ENCODE peak calls at places on chromosomes 5 and 9, in five cellular contexts. S is pancreas, B is IMR-90, L is cardiac muscle cell, A is fibroblast of lung. K is an unnamed sample.

GRCh38 chr5:38979535-38979934 is 94.7 kb downstream of the RICTOR start:
- DNase-seq in S (no peak), B (no peak), L (no peak), A (no peak), K (no peak)

GRCh38 chr9:136903041-136903554 is 16.8 kb downstream of the TRAF2 start:
- DNase-seq in S (peak), B (no peak), L (no peak), A (no peak), K (no peak)

GRCh38 chr9:35518212-35518917 is 28.5 kb downstream of the RUSC2 start:
- DNase-seq in S (peak), B (peak), L (peak), A (peak), K (peak)

GRCh38 chr5:170681013-170681433 is 102.5 kb upstream of the GABRP start:
- DNase-seq in S (peak), B (peak), L (peak), A (peak), K (no peak)

GRCh38 chr9:105912868-105913516 is 218.7 kb downstream of the TMEM38B start:
- DNase-seq in S (no peak), B (no peak), L (no peak), A (no peak), K (no peak)

GRCh38 chr5:60883229-60883628 is 39.2 kb upstream of the ELOVL7 start:
- DNase-seq in S (no peak), B (no peak), L (no peak), A (peak), K (no peak)

GRCh38 chr5:147179555-147180147 is 55.2 kb upstream of the STK32A start:
- DNase-seq in S (no peak), B (no peak), L (no peak), A (no peak), K (no peak)

GRCh38 chr5:13316191-13316590 is 628.3 kb downstream of the DNAH5 start:
- DNase-seq in S (no peak), B (no peak), L (peak), A (no peak), K (no peak)

GRCh38 chr9:123607987-123608565 is 252.1 kb downstream of the CRB2 start:
- DNase-seq in S (no peak), B (no peak), L (no peak), A (no peak), K (no peak)

GRCh38 chr9:3585616-3586015 is 59.8 kb upstream of the RFX3 start:
- DNase-seq in S (no peak), B (no peak), L (peak), A (no peak), K (no peak)

GRCh38 chr9:76900884-76901440 is 5.0 kb downstream of the PRUNE2 start:
- DNase-seq in S (no peak), B (no peak), L (no peak), A (no peak), K (no peak)

GRCh38 chr5:167294861-167295685 is 996.4 kb upstream of the WWC1 start:
- DNase-seq in S (no peak), B (peak), L (no peak), A (peak), K (peak)

GRCh38 chr9:79104216-79104615 is 467.5 kb upstream of the TLE4 start:
- DNase-seq in S (no peak), B (no peak), L (no peak), A (no peak), K (peak)

GRCh38 chr9:21395778-21396717 is 10.8 kb upstream of the IFNA2 start:
- DNase-seq in S (peak), B (no peak), L (peak), A (peak), K (no peak)

GRCh38 chr9:36833954-36834353 is 200.1 kb downstream of the PAX5 start:
- DNase-seq in S (no peak), B (no peak), L (no peak), A (no peak), K (no peak)
- TF ChIP-seq CTCF in S (no peak), B (no peak), L (no peak), A (no peak), K (no peak)

GRCh38 chr9:38626006-38626405 is 5.6 kb upstream of the ANKRD18A start:
- DNase-seq in S (no peak), B (no peak), L (no peak), A (no peak), K (no peak)

GRCh38 chr9:38620483-38621433 is at the start of gene ANKRD18A:
- DNase-seq in S (peak), B (peak), L (peak), A (peak), K (no peak)

GRCh38 chr9:38622083-38622674 is 1.8 kb upstream of the ANKRD18A start:
- DNase-seq in S (peak), B (no peak), L (peak), A (no peak), K (no peak)

GRCh38 chr9:38621434-38622082 is 1.2 kb upstream of the ANKRD18A start:
- DNase-seq in S (peak), B (no peak), L (peak), A (no peak), K (no peak)

DNA sequence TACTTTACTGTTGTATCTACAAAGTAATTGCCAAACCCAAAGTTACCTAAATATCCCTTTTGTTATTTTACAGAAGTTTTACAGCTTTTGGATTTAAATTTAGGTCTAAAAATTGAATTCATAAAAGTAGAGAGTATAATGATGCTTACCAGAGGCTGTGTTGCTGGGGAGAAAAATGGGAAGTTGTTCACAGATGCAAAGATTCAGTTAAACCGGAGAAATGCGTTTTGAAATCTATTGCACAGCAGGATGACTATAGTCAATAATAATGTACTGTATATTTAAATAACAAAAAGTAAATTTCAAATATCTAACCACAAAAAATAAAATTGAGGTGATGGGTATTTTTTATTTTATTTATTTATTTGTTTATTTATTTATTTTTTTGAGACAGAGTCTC is 2.6 kb upstream of the ANKRD18A start:
- DNase-seq in S (no peak), B (no peak), L (no peak), A (no peak), K (no peak)
- H3K4me3 ChIP-seq in S (no peak), B (no peak), L (no peak), A (no peak), K (no peak)

DNA sequence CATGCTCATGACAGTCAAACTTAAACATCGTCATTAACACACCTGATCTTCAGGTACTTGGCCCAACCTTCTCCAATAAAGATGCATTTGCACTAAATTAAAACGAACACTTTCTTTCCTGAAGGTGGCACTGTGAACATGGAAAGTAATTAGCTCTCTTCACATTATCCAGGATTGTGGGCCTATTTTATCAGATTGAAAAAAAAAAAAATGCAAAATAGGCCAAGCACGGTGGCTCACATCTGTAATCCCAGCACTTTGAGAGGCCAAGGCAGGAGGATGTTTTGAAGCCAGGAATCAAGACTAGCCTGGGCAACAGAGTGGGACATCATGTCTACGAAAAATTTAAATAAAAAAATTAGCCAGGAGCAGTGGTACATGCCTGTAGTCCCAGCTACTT is 14.4 kb upstream of the CDC20B start:
- DNase-seq in S (no peak), B (no peak), L (no peak), A (no peak), K (no peak)
- TF ChIP-seq CTCF in S (no peak), B (peak), L (peak), A (peak), K (peak)

GRCh38 chr5:109694451-109694891 is 4.7 kb downstream of the MAN2A1 start:
- DNase-seq in S (no peak), B (peak), L (no peak), A (peak), K (no peak)
- H3K4me3 ChIP-seq in S (no peak), B (no peak), L (no peak), A (no peak), K (no peak)

DNA sequence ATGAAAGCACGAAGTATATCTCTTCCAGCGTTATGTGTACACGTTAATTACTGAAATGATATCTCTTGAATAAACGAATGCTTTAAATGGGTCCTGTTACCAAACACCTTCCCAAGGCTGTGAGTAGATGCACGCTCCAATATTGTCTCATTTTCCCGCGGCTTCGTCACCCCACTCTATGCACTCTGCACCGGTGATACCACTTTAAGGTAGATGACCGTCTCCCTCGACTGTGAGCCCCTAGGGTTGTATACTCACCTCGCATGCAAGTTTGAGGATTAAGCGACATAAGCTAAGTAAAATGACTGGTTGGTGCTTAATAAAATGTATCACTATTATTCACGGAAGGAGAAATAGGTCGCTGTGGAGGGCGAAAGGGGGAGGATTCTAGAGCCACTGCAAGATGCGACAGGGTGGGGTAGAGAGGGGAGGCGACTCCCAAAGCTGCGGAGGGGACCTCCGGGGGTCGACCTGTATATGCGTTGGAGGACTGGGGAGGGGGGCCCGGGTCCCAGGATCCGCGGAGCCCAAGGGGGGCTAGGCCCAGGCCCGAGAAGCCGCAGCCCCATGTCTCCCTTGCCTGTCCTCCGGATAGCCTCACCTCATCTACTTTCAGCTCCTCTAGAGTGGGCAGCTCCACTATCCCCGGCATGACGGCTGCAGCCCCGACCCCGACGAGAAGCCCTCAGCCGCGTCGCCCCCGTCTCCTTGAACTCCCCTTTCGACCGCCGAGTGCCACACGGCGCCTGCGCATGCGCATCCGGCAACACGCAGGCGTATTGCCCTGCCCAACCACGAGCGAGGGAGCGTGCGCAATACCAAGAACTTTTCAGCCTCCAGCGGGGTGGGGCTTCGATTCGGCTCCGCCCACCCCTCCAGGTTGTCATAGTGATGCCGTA is at the start of the genes MORN5 and NDUFA8:
- DNase-seq in S (peak), B (peak), L (peak), A (peak), K (peak)
- TF ChIP-seq CTCF in S (no peak), B (no peak), L (no peak), A (no peak), K (no peak)

DNA sequence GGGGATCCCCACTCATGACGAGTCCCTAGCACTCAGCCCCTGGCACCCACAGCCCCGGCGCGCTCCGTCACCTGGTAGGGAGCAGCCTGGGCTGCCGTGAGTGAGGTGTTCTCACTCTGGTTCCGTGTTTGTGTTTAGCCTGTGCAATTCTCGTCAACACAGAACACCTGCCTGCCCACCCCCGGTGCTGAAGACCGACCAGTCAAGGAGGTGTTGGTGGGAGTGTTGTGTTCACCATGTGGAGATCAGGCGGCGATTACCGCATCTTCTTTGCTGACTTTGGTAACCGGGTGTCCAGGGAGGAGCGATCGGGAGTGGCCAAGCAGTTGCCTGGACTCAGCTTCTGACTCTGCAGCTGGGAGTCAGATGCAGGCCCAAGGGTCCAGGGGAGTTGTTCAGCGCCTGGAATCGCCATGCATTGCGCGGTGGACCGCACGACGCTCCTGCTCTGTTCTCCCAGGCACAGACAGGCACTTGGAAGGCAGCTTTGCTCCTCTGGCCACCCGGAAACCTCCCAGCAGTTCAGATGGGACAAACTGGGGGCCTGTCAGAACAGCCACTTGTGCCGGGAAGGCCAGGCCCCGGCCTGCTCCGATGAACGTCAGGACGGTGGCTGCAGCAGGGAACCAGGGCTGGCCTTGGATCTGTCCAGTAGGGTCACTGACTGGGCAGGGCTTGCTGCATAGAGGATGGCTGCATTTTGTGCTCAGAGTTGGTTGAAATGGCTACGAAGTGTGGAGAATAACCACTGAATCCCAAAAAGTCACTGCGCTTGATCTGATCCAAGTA is 28.2 kb downstream of the EXOC3 start:
- DNase-seq in S (no peak), B (no peak), L (no peak), A (no peak), K (no peak)
- H3K4me3 ChIP-seq in S (peak), B (no peak), L (no peak), A (no peak), K (no peak)